ENCODE peak calls at places on chromosomes 13 and 19, in five cellular contexts. T is cardiac fibroblast, H is NCI-H524, Y is epithelial cell of esophagus, M is right atrium auricular region. V is an unnamed sample.

GRCh38 chr13:94325660-94326059 is 153.8 kb downstream of the DCT start:
- DNase-seq in M (no peak), T (no peak), H (no peak), Y (no peak), V (peak)

GRCh38 chr13:26488236-26489028 is 69.1 kb upstream of the WASF3 start:
- DNase-seq in M (no peak), Y (no peak), H (peak), T (no peak), V (no peak)

GRCh38 chr19:55525289-55526101 is 11.4 kb downstream of the SBK2 start:
- DNase-seq in M (no peak), T (no peak), Y (no peak), H (peak), V (no peak)

GRCh38 chr13:110448230-110448629 is 113.3 kb downstream of the RAB20 start:
- DNase-seq in H (no peak), Y (peak), M (no peak), T (peak), V (no peak)

GRCh38 chr19:49515767-49516166 is 3.3 kb downstream of the FCGRT start:
- DNase-seq in H (no peak), Y (no peak), M (peak), T (peak), V (no peak)

GRCh38 chr19:1469936-1470863 is 8.8 kb downstream of the C19orf25 start:
- DNase-seq in Y (peak), M (no peak), H (peak), T (no peak), V (no peak)

GRCh38 chr13:113475911-113476310 is 14.6 kb downstream of the DCUN1D2 start:
- DNase-seq in Y (no peak), H (no peak), M (no peak), T (no peak), V (peak)

GRCh38 chr13:39415003-39415402 is 188.0 kb downstream of the LHFPL6 start:
- DNase-seq in H (no peak), T (peak), M (peak), Y (no peak), V (no peak)

GRCh38 chr13:71968025-71968424 is 101.0 kb upstream of the DACH1 start:
- DNase-seq in H (no peak), M (no peak), T (peak), Y (peak), V (no peak)

GRCh38 chr19:4914736-4915501 is 5.6 kb downstream of the UHRF1 start:
- DNase-seq in T (peak), M (no peak), H (no peak), Y (peak), V (no peak)

GRCh38 chr13:100306444-100306999 is 217.6 kb downstream of the PCCA start:
- DNase-seq in M (no peak), Y (no peak), H (no peak), T (no peak), V (no peak)

GRCh38 chr19:38478273-38478971 is 44.9 kb downstream of the RYR1 start:
- DNase-seq in H (peak), T (peak), Y (no peak), M (no peak), V (no peak)

GRCh38 chr13:36904219-36904618 is 15.8 kb downstream of the SMAD9 start:
- DNase-seq in Y (no peak), H (peak), M (no peak), T (no peak), V (no peak)

GRCh38 chr13:50914848-50915247 is 5.3 kb downstream of the RNASEH2B start:
- DNase-seq in Y (peak), T (peak), M (no peak), H (no peak), V (no peak)

GRCh38 chr13:44004881-44005280 is 125.2 kb downstream of the LACC1 start:
- DNase-seq in Y (peak), M (no peak), H (no peak), T (peak), V (peak)

GRCh38 chr13:20295956-20296355 is 63.8 kb upstream of the GJB6 start:
- DNase-seq in Y (no peak), T (no peak), M (peak), H (no peak), V (no peak)

GRCh38 chr19:51354742-51355148 is 11.4 kb downstream of the ETFB start:
- DNase-seq in Y (no peak), T (no peak), M (no peak), H (no peak), V (no peak)

GRCh38 chr19:39416152-39416551 is 3.7 kb downstream of the PLEKHG2 start:
- DNase-seq in H (no peak), T (no peak), M (no peak), Y (no peak), V (no peak)

GRCh38 chr19:813359-814107 is 8.2 kb downstream of the PLPPR3 start:
- DNase-seq in M (no peak), T (no peak), Y (no peak), H (no peak), V (no peak)

V was measured in esophagus muscularis mucosa.